ENCODE peak calls at places on chromosomes 12 and 14, in four cellular contexts. S, K, J and T are unnamed samples.

GRCh38 chr12:123973552-123974341 is 732 bp downstream of the ZNF664 start:
- DNase-seq in S (peak), K (peak), J (no peak), T (no peak)

GRCh38 chr14:74599946-74600345 is 12.1 kb downstream of the LTBP2 start:
- DNase-seq in K (no peak), J (no peak), S (no peak), T (no peak)

GRCh38 chr14:100472094-100472455 is 115.1 kb downstream of the BEGAIN start:
- DNase-seq in S (no peak), J (no peak), K (no peak), T (no peak)

GRCh38 chr12:116958402-116959197 is 47.9 kb downstream of the FBXW8 start:
- DNase-seq in J (no peak), S (no peak), K (no peak), T (no peak)

GRCh38 chr14:95445676-95446075 is 70.8 kb downstream of the SYNE3 start:
- DNase-seq in J (no peak), K (no peak), S (no peak), T (no peak)

GRCh38 chr14:102183922-102184677 is 44.4 kb downstream of the WDR20 start:
- DNase-seq in K (no peak), J (no peak), S (no peak), T (no peak)

GRCh38 chr14:104723651-104724406 is at the start of gene ADSS1:
- DNase-seq in S (peak), K (peak), J (no peak), T (peak)

GRCh38 chr12:99087278-99087677 is 442.2 kb downstream of the APAF1 start:
- DNase-seq in J (no peak), K (no peak), S (no peak), T (no peak)

GRCh38 chr12:79929065-79929464 is 5.8 kb downstream of the PPP1R12A start:
- DNase-seq in K (no peak), J (no peak), S (no peak), T (no peak)

GRCh38 chr14:76844223-76844622 is 18.0 kb downstream of the LRRC74A start:
- DNase-seq in S (no peak), J (no peak), K (peak), T (no peak)

GRCh38 chr12:16955083-16955657 is 349.2 kb upstream of the LMO3 start:
- DNase-seq in K (no peak), S (no peak), J (no peak), T (no peak)

GRCh38 chr14:56119221-56119967 is 1.2 kb downstream of the PELI2 start:
- DNase-seq in K (peak), S (peak), J (no peak), T (peak)

GRCh38 chr12:68761901-68762630 is 16.1 kb downstream of the SLC35E3 start:
- DNase-seq in K (no peak), S (no peak), J (no peak), T (no peak)

GRCh38 chr12:8698132-8698829 is 490 bp downstream of the RIMKLB start:
- DNase-seq in J (no peak), K (peak), S (peak), T (peak)

GRCh38 chr12:102343361-102344121 is 136.8 kb downstream of the IGF1 start:
- DNase-seq in J (no peak), K (no peak), S (no peak), T (no peak)

GRCh38 chr12:59453461-59453860 is 142.4 kb upstream of the SLC16A7 start:
- DNase-seq in S (no peak), K (no peak), J (no peak), T (no peak)

GRCh38 chr12:19402743-19403400 is 36.4 kb upstream of the AEBP2 start:
- DNase-seq in S (no peak), K (peak), J (no peak), T (no peak)

GRCh38 chr14:69683971-69684370 is 72.6 kb downstream of the SUSD6 start:
- DNase-seq in J (no peak), S (no peak), K (no peak), T (no peak)

GRCh38 chr12:130775953-130776856 is 60.1 kb upstream of the RIMBP2 start:
- DNase-seq in S (no peak), K (no peak), J (peak), T (no peak)

GRCh38 chr12:124459852-124460645 is 107.4 kb downstream of the NCOR2 start:
- DNase-seq in J (no peak), S (no peak), K (no peak), T (no peak)

GRCh38 chr14:32635103-32635719 is 303.5 kb upstream of the NPAS3 start:
- DNase-seq in S (no peak), J (no peak), K (no peak), T (no peak)

GRCh38 chr12:54019111-54019811 is 9.0 kb upstream of the HOXC6 start:
- DNase-seq in S (no peak), K (no peak), J (no peak), T (no peak)

GRCh38 chr12:5620896-5621295 is 189.0 kb downstream of the NTF3 start:
- DNase-seq in J (no peak), K (no peak), S (no peak), T (no peak)

GRCh38 chr14:100790785-100791667 is 34.9 kb upstream of the MEG3 start:
- DNase-seq in K (no peak), S (no peak), J (no peak), T (no peak)

GRCh38 chr12:105281694-105282049 is 45.7 kb upstream of the APPL2 start:
- DNase-seq in K (no peak), S (no peak), J (no peak), T (no peak)

GRCh38 chr12:119178544-119179334 is at the start of gene HSPB8:
- DNase-seq in S (no peak), J (peak), K (peak), T (no peak)

GRCh38 chr12:108666326-108666995 is 32.8 kb upstream of the SELPLG start:
- DNase-seq in J (no peak), S (no peak), K (no peak), T (no peak)

GRCh38 chr12:113980537-113981337 is 14.6 kb upstream of the RBM19 start:
- DNase-seq in K (no peak), J (peak), S (no peak), T (peak)

GRCh38 chr12:128069359-128069997 is 197.5 kb upstream of the TMEM132C start:
- DNase-seq in S (no peak), K (no peak), J (no peak), T (peak)

GRCh38 chr14:91354979-91355685 is 62.5 kb downstream of the CCDC88C start:
- DNase-seq in S (peak), J (no peak), K (peak), T (peak)

GRCh38 chr14:84751745-84752144 is 778.2 kb upstream of the FLRT2 start:
- DNase-seq in K (no peak), J (no peak), S (no peak), T (no peak)

GRCh38 chr12:86543716-86544115 is 287.5 kb upstream of the MGAT4C start:
- DNase-seq in J (no peak), S (no peak), K (no peak), T (no peak)
- TF ChIP-seq CTCF in J (no peak), S (no peak), K (no peak), T (no peak)

DNA sequence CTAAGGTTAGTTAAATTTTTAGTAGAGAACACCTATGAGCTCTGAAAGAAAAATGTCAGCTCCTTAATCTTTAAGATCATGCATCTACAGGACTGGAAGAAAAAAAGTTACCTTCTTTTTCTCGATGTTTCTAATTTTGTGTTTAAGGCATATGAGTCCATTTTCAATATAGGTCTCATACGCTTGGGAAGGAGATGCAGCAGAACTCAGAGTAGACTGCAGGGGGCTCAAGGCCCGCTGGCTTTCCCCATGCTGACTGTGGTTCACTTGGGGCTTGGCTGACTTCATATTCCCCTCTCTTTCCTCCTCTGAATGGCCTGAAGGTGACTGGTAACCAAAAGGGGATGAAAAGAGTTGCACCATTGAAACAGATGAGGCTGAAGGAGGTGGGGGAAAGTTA is 1.5 kb downstream of the CAPRIN2 start:
- DNase-seq in S (no peak), J (no peak), K (no peak), T (peak)
- TF ChIP-seq CTCF in S (no peak), J (peak), K (no peak), T (peak)

GRCh38 chr12:49069507-49070346 is at the start of gene RHEBL1:
- DNase-seq in K (peak), S (peak), J (peak), T (peak)
- TF ChIP-seq CTCF in K (no peak), S (no peak), J (peak), T (peak)

GRCh38 chr12:9751204-9752144 is 9.2 kb downstream of the CD69 start:
- DNase-seq in S (no peak), J (no peak), K (no peak), T (no peak)
- TF ChIP-seq CTCF in S (peak), J (peak), K (no peak), T (peak)

DNA sequence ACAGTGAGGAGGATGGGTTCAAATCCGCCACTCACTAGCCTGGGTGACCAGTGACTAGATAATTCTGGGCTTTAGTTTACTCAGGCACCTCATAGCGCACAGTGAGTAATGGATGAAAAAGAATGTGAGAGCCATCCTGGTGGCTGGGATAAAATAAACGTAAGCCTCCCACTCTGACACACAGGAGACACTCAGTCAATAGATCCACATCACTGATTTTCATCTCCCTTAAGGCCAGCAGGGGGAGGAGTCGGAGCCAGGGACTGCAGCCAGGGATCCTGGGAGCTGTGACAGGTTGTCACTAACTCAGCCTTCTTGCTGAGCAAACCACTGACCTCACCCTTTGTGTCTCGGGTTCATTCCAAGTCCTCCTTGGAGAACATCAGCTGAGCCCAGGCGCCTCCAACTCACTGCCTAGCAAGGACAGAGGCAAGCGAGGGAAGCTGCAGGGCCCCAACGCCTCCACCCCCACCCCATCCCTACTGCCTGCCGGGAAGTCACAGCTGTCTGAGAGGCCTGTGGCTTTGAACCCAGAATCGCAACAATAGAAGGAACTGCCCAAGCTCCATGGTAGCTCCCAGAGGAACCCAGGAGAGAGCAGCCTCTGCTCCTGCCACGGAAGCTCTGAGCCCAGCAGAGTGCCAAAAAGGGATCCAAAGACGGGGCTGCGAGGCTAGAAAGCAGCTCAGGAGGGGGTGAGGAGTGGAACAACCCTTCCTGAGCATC is 30.7 kb downstream of the PXN start:
- DNase-seq in J (peak), K (peak), S (no peak), T (no peak)
- TF ChIP-seq CTCF in J (peak), K (peak), S (no peak), T (peak)

DNA sequence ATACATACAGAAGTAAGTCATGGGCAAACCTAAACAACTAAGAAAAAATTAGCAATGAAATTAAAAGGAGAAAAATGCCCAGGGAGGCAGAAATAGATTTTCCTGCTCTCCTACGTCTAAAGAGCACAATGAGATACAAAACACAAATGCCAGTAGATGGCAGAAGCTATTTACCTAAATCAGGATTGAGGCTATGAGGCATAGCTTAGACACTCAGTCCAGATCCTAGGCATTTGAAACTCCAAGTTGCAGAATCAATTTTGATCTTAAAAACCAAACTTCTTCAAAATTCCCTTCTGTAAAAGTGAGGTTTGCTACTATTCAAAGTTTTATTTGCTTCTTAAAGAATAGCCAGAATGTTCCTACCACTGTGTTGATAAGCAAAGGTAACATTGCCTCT is 368.6 kb downstream of the DAD1 start:
- DNase-seq in K (no peak), S (no peak), J (peak), T (no peak)
- TF ChIP-seq CTCF in K (no peak), S (no peak), J (peak), T (no peak)

GRCh38 chr12:10873374-10873773 is 10.7 kb downstream of the PRH1 start:
- DNase-seq in S (no peak), J (no peak), K (no peak), T (no peak)

DNA sequence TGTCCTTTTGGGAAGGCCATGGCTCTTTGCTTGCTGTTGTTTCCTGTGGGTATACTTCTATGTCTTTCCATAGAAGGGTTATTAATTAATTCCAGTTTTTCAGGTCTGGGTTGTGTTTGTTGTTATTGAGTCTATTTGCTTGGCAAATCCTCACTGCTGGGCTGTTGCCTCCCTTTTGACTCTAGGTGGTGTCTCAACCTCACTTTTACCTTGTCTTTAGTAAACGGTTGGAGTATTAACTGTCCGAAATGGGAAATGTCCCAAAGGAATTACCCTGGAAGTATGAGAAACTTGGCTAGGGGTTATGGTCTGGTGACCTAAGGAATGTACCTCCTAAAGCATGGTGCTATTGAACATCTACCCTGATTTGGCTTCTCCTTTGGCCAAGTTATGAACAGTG is 16.7 kb downstream of the PRH1 start:
- DNase-seq in J (no peak), S (no peak), K (no peak), T (no peak)
- TF ChIP-seq CTCF in J (no peak), S (no peak), K (no peak), T (peak)

GRCh38 chr14:87461704-87462103 is 531.3 kb downstream of the GALC start:
- DNase-seq in S (no peak), K (no peak), J (no peak), T (no peak)
- TF ChIP-seq CTCF in S (no peak), K (no peak), J (no peak), T (no peak)